ENCODE peak calls at places on chromosomes 11 and 22, in nine cellular contexts. J is tibial artery, Q is brain microvascular endothelial cell, T is OCI-LY7, S is foreskin fibroblast, D is Kasumi-1, M is NCI-H524, W is myocyte, P is fibroblast of gingiva. Y is an unnamed sample.

GRCh38 chr22:40238425-40239344 is 61.0 kb downstream of the TNRC6B start:
- DNase-seq in J (peak), Q (peak), T (no peak), S (peak), D (no peak), M (no peak), W (peak), P (peak), Y (peak)

GRCh38 chr11:17381156-17381555 is 7.3 kb downstream of the KCNJ11 start:
- DNase-seq in J (no peak), Q (peak), T (no peak), S (peak), D (no peak), M (no peak), W (peak), P (no peak), Y (no peak)

GRCh38 chr11:94860333-94860732 is 92.2 kb downstream of the AMOTL1 start:
- DNase-seq in J (no peak), Q (no peak), T (no peak), S (no peak), D (no peak), M (no peak), W (no peak), P (no peak), Y (no peak)

GRCh38 chr22:36351921-36352774 is 35.6 kb downstream of the MYH9 start:
- DNase-seq in J (no peak), Q (no peak), T (no peak), S (no peak), D (no peak), M (no peak), W (peak), P (peak), Y (peak)

GRCh38 chr11:65412271-65413076 is 10.1 kb upstream of the NEAT1 start:
- DNase-seq in J (peak), Q (no peak), T (no peak), S (no peak), D (no peak), M (no peak), W (no peak), P (no peak), Y (no peak)

GRCh38 chr22:18067548-18068341 is 10.0 kb upstream of the PEX26 start:
- DNase-seq in J (no peak), Q (no peak), T (peak), S (no peak), D (no peak), M (no peak), W (peak), P (peak), Y (no peak)

GRCh38 chr22:44765571-44766285 is 13.4 kb downstream of the ARHGAP8 start:
- DNase-seq in J (no peak), Q (no peak), T (no peak), S (no peak), D (no peak), M (no peak), W (peak), P (no peak), Y (no peak)

GRCh38 chr11:3959015-3959917 is 103.8 kb downstream of the STIM1 start:
- DNase-seq in J (no peak), Q (peak), T (peak), S (peak), D (peak), M (no peak), W (peak), P (peak), Y (peak)

GRCh38 chr11:122724520-122724919 is 69.0 kb downstream of the UBASH3B start:
- DNase-seq in J (no peak), Q (no peak), T (no peak), S (peak), D (no peak), M (no peak), W (no peak), P (no peak), Y (no peak)

GRCh38 chr22:27224485-27225364 is 567.3 kb downstream of the MIAT start:
- DNase-seq in J (no peak), Q (peak), T (no peak), S (no peak), D (no peak), M (no peak), W (peak), P (no peak), Y (peak)

GRCh38 chr11:8801121-8801520 is 109.9 kb upstream of the AKIP1 start:
- DNase-seq in J (no peak), Q (no peak), T (no peak), S (no peak), D (no peak), M (no peak), W (no peak), P (no peak), Y (no peak)

GRCh38 chr11:112961751-112962747 is 829 bp downstream of the NCAM1 start:
- DNase-seq in J (no peak), Q (no peak), T (no peak), S (no peak), D (peak), M (peak), W (peak), P (no peak), Y (peak)

GRCh38 chr11:126585388-126586302 is 230.2 kb downstream of the ST3GAL4 start:
- DNase-seq in J (peak), Q (peak), T (no peak), S (peak), D (no peak), M (peak), W (peak), P (peak), Y (peak)

GRCh38 chr11:97544401-97544800 is 1154.6 kb downstream of the JRKL start:
- DNase-seq in J (no peak), Q (no peak), T (no peak), S (no peak), D (no peak), M (no peak), W (no peak), P (no peak), Y (no peak)

GRCh38 chr22:32587449-32587848 is 112.8 kb downstream of the FBXO7 start:
- DNase-seq in J (peak), Q (no peak), T (no peak), S (no peak), D (no peak), M (no peak), W (no peak), P (no peak), Y (peak)

GRCh38 chr11:65526744-65527143 is 1.9 kb downstream of the SCYL1 start:
- DNase-seq in J (no peak), Q (no peak), T (no peak), S (no peak), D (no peak), M (no peak), W (no peak), P (no peak), Y (no peak)

GRCh38 chr11:47413908-47414684 is 5.7 kb downstream of the SLC39A13 start:
- DNase-seq in J (no peak), Q (peak), T (no peak), S (peak), D (no peak), M (no peak), W (peak), P (no peak), Y (peak)

GRCh38 chr11:69313992-69314391 is 20.0 kb downstream of the MYEOV start:
- DNase-seq in J (no peak), Q (no peak), T (no peak), S (no peak), D (no peak), M (no peak), W (no peak), P (no peak), Y (no peak)

GRCh38 chr11:62104001-62104400 is 19.8 kb upstream of the INCENP start:
- DNase-seq in J (no peak), Q (no peak), T (no peak), S (no peak), D (no peak), M (no peak), W (no peak), P (no peak), Y (no peak)

GRCh38 chr11:68302256-68303054 is 9.9 kb upstream of the LRP5 start:
- DNase-seq in J (no peak), Q (peak), T (no peak), S (no peak), D (no peak), M (peak), W (peak), P (peak), Y (peak)

GRCh38 chr11:35017528-35018342 is 101.3 kb downstream of the PDHX start:
- DNase-seq in J (no peak), Q (no peak), T (no peak), S (no peak), D (no peak), M (no peak), W (no peak), P (no peak), Y (no peak)

GRCh38 chr11:67117667-67118058 is 1.4 kb upstream of the KDM2A start:
- DNase-seq in J (peak), Q (no peak), T (no peak), S (peak), D (peak), M (no peak), W (no peak), P (no peak), Y (no peak)

GRCh38 chr11:86983071-86983488 is 27.9 kb upstream of the FZD4 start:
- DNase-seq in J (peak), Q (no peak), T (no peak), S (no peak), D (no peak), M (no peak), W (peak), P (no peak), Y (no peak)

GRCh38 chr11:16895306-16895705 is 118.9 kb downstream of the PLEKHA7 start:
- DNase-seq in J (no peak), Q (no peak), T (no peak), S (no peak), D (no peak), M (no peak), W (no peak), P (no peak), Y (no peak)

GRCh38 chr11:44774131-44774530 is 47.4 kb downstream of the TSPAN18 start:
- DNase-seq in J (no peak), Q (no peak), T (no peak), S (no peak), D (no peak), M (peak), W (peak), P (no peak), Y (no peak)

GRCh38 chr11:110479445-110480101 is 49.8 kb downstream of the FDX1 start:
- DNase-seq in J (no peak), Q (peak), T (peak), S (no peak), D (no peak), M (peak), W (peak), P (peak), Y (no peak)

GRCh38 chr11:126919147-126919823 is 81.3 kb downstream of the KIRREL3 start:
- DNase-seq in J (no peak), Q (no peak), T (no peak), S (no peak), D (no peak), M (no peak), W (peak), P (no peak), Y (no peak)

GRCh38 chr11:62105611-62106245 is 18.1 kb upstream of the INCENP start:
- DNase-seq in J (no peak), Q (no peak), T (no peak), S (no peak), D (no peak), M (no peak), W (peak), P (peak), Y (no peak)

GRCh38 chr11:44096360-44097188 is 1.1 kb downstream of the EXT2 start:
- DNase-seq in J (no peak), Q (no peak), T (peak), S (peak), D (no peak), M (no peak), W (no peak), P (no peak), Y (peak)

GRCh38 chr11:93572171-93572570 is 29.0 kb upstream of the SMCO4 start:
- DNase-seq in J (no peak), Q (no peak), T (no peak), S (no peak), D (no peak), M (no peak), W (no peak), P (no peak), Y (no peak)